ENCODE peak calls at places on chromosome 11, in nine cellular contexts. J, D, U, Y, I, W, V, O and M are unnamed samples.

GRCh38 chr11:31114437-31114836 is 255.1 kb downstream of the DCDC1 start:
- DNase-seq in D (no peak), Y (no peak), J (no peak), W (no peak), V (no peak), U (no peak), I (no peak), O (no peak), M (no peak)

GRCh38 chr11:33920838-33921613 is 29.1 kb upstream of the LMO2 start:
- DNase-seq in W (no peak), D (no peak), O (no peak), I (peak), U (no peak), V (no peak), J (no peak), Y (no peak), M (no peak)

GRCh38 chr11:5367461-5368074 is 16.0 kb upstream of the OR51M1 start:
- DNase-seq in U (peak), W (no peak), O (no peak), J (no peak), Y (no peak), I (no peak), V (peak), D (no peak), M (no peak)

GRCh38 chr11:63888170-63889086 is 28.5 kb downstream of the RCOR2 start:
- DNase-seq in V (peak), U (no peak), D (peak), Y (no peak), I (peak), W (no peak), O (peak), J (peak), M (peak)

GRCh38 chr11:65381721-65382035 is 768 bp downstream of the SLC25A45 start:
- DNase-seq in J (no peak), Y (no peak), W (no peak), I (peak), D (no peak), V (peak), O (peak), U (no peak), M (no peak)

GRCh38 chr11:22193348-22194051 is 615 bp downstream of the ANO5 start:
- DNase-seq in U (no peak), V (no peak), W (no peak), O (no peak), D (peak), I (peak), J (peak), Y (no peak), M (peak)

GRCh38 chr11:64729851-64730382 is 6.9 kb upstream of the NRXN2 start:
- DNase-seq in O (no peak), U (no peak), V (no peak), W (no peak), I (no peak), J (no peak), D (peak), Y (no peak), M (peak)

GRCh38 chr11:127223026-127223425 is 222.5 kb upstream of the KIRREL3 start:
- DNase-seq in I (no peak), W (no peak), O (no peak), J (no peak), U (no peak), V (no peak), D (no peak), Y (no peak), M (no peak)

GRCh38 chr11:119195680-119196079 is 10.4 kb downstream of the NHERF4 start:
- DNase-seq in D (peak), O (no peak), W (no peak), U (no peak), I (no peak), J (peak), Y (no peak), V (no peak), M (peak)

GRCh38 chr11:119194811-119195210 is 9.5 kb downstream of the NHERF4 start:
- DNase-seq in J (no peak), U (no peak), V (no peak), W (no peak), Y (no peak), O (no peak), I (no peak), D (no peak), M (no peak)

GRCh38 chr11:119198925-119199324 is 7.2 kb upstream of the CBL start:
- DNase-seq in D (no peak), V (no peak), U (no peak), O (no peak), I (no peak), Y (no peak), J (no peak), W (no peak), M (no peak)

GRCh38 chr11:119193626-119194025 is 8.4 kb downstream of the NHERF4 start:
- DNase-seq in U (no peak), I (no peak), J (no peak), D (no peak), Y (no peak), V (no peak), O (no peak), W (no peak), M (no peak)

DNA sequence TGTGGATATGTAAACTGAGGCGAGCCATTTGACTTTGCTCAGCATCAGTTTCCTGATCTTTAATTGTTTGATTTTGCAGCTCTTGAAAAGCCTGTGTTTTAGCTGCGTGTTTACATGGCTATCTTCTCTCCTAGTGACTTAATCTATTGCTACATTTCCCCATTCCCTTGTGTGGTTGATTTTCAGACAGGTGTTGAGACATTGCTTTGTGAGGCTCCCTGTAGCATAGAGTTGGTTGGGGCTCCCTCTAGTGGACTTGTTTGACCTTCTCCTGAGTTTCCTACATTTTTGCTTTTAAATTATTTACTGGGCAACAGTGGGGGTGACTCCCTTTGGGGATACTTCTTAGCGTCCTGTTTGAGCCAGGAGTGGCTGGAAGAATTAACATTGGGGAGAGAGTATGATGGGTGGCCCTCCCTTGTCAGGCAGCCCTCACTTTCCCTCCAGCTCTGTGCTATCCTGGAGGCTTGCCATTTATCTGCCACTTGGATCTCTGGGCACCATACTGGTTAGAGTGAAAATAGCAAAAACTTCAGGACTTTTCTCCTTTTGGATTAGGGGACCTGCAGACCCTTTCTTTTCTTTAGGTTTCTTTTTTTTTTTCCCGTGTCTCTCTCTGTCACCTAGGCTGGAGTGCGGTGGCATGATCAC is 9.2 kb upstream of the CBL start:
- DNase-seq in J (peak), D (peak), V (peak), I (peak), O (peak), W (peak), Y (peak), U (peak), M (no peak)
- TF ChIP-seq CTCF in J (peak), D (peak), V (peak), I (peak), O (peak), W (peak), Y (peak), U (peak), M (peak)

GRCh38 chr11:104997288-104997687 is 25.7 kb downstream of the CASP5 start:
- DNase-seq in Y (no peak), W (no peak), D (no peak), U (no peak), I (no peak), V (no peak), O (peak), J (peak), M (no peak)
- TF ChIP-seq CTCF in Y (no peak), W (no peak), D (no peak), U (no peak), I (no peak), V (no peak), O (no peak), J (no peak), M (no peak)

DNA sequence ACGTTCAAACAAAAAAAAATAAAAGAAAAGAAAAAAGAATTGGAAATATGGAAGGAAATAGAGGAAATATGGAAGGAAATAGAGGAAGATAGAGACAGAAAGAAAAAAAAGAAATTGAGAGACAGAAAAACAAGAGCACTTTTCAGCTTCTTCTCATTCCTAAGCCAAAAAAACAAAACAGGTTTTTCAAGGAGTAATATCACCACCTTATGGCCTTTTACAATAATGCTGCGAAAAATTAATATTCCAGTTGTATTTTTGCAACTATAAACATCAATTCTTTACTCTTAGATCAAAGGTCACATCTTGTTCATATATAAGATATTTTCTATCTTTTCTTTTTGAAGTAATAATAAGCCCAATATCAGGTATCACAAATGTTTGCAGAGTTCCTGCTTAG is 328.3 kb downstream of the FAT3 start:
- DNase-seq in J (peak), W (no peak), U (no peak), I (no peak), Y (no peak), O (no peak), D (no peak), V (no peak), M (no peak)
- TF ChIP-seq CTCF in J (peak), W (peak), U (no peak), I (no peak), Y (no peak), O (no peak), D (peak), V (peak), M (no peak)

GRCh38 chr11:14380947-14381555 is 22.1 kb upstream of the RRAS2 start:
- DNase-seq in W (peak), J (peak), Y (no peak), I (peak), D (peak), V (no peak), O (peak), U (no peak), M (peak)
- TF ChIP-seq CTCF in W (peak), J (no peak), Y (no peak), I (no peak), D (no peak), V (no peak), O (no peak), U (peak), M (no peak)

DNA sequence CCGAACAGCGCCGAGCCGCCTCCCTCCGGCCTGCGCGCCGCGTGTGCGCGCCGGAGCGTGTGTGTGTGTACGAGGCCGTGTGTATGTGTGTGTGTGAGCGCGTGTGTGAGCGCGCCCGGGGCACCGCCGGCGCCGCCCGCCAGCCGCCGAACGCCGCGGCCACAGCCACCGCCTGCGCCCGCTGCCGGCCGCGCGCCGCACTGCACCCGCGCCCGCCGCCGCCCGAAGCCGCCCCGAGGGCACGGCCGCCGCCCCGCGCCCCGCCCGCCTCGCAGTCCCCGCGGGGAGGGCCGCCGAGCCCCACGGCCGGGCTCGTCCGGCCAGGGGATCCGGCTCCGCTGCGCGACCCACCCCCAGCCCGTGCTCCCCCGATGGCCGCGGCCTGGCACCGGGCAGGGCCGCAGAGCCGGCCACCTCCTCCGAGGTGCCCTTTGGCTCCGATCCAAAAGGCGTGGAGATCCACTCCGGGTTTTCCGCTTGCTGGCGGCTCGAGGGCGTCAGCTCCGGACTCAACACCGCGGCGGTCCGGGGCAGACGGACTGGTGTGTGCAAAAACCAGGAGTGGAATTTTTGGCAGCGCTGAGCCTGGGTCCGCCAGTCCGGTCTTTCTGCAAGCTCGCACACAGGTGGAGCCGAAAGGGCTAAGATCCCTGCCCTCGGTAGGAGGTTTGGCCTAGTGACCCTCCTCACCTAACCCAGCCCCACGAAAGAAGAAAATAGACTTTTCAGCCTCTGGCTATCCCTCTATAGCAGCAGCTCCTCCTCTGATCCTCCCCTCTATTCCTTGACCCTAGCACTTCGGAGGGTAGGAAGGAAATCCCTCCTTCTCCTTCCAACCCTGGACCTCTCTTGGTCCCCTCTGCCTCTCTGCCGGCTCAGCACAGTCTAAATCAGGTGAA is at the start of gene SYT7:
- DNase-seq in J (peak), W (peak), Y (peak), D (peak), U (peak), I (peak), O (peak), V (peak), M (peak)
- TF ChIP-seq CTCF in J (peak), W (peak), Y (no peak), D (peak), U (peak), I (peak), O (no peak), V (no peak), M (no peak)